ENCODE peak calls at places on chromosomes 3 and 15, in nine cellular contexts. H is neural crest cell; E is epithelial cell of prostate; T is stimulated activated naive CD4-positive, alpha-beta T cell; J is brain microvascular endothelial cell; B is posterior vena cava; M is fibroblast of lung; G is Caki2; Z is psoas muscle. L is an unnamed sample.

GRCh38 chr15:92069308-92070244 is 216.1 kb downstream of the SLCO3A1 start:
- DNase-seq in H (no peak), E (peak; percentile 72), T (no peak), J (peak; percentile 74), B (peak; percentile 86), M (peak; percentile 87), G (peak; percentile 91), Z (no peak), L (no peak)

GRCh38 chr3:171231361-171231760 is 204.8 kb upstream of the SLC2A2 start:
- DNase-seq in H (no peak), E (no peak), T (no peak), J (no peak), B (no peak), M (no peak), G (no peak), Z (no peak), L (no peak)

GRCh38 chr3:114456742-114457141 is 162.9 kb downstream of the TIGIT start:
- DNase-seq in H (no peak), E (no peak), T (no peak), J (no peak), B (no peak), M (no peak), G (no peak), Z (no peak), L (no peak)

GRCh38 chr3:187920871-187921270 is 175.6 kb upstream of the BCL6 start:
- DNase-seq in H (no peak), E (no peak), T (no peak), J (no peak), B (no peak), M (peak; percentile 47), G (no peak), Z (peak; percentile 56), L (no peak)

GRCh38 chr3:167225821-167226220 is 154.3 kb downstream of the ZBBX start:
- DNase-seq in H (no peak), E (no peak), T (no peak), J (no peak), B (no peak), M (no peak), G (no peak), Z (no peak), L (no peak)

GRCh38 chr15:74619916-74620635 is 4.4 kb downstream of the CLK3 start:
- DNase-seq in H (no peak), E (no peak), T (no peak), J (no peak), B (no peak), M (no peak), G (no peak), Z (peak; percentile 56), L (no peak)

GRCh38 chr3:143668924-143669790 is 179.1 kb downstream of the SLC9A9 start:
- DNase-seq in H (no peak), E (no peak), T (no peak), J (no peak), B (no peak), M (no peak), G (no peak), Z (no peak), L (no peak)

GRCh38 chr15:64681424-64682024 is 93.9 kb downstream of the RBPMS2 start:
- DNase-seq in H (peak; percentile 38), E (no peak), T (no peak), J (peak; percentile 57), B (no peak), M (peak; percentile 53), G (peak; percentile 61), Z (no peak), L (no peak)

GRCh38 chr15:70054366-70054765 is 43.4 kb downstream of the TLE3 start:
- DNase-seq in H (no peak), E (no peak), T (no peak), J (no peak), B (peak; percentile 59), M (no peak), G (no peak), Z (no peak), L (no peak)

GRCh38 chr3:55639886-55640765 is 153.0 kb upstream of the WNT5A start:
- DNase-seq in H (no peak), E (peak; percentile 44), T (no peak), J (no peak), B (no peak), M (no peak), G (no peak), Z (no peak), L (no peak)